ENCODE peak calls at places on chromosomes 7 and 10, in seven cellular contexts. L, E, D, F, B, U and Z are unnamed samples.

GRCh38 chr7:79132844-79133451 is 320.5 kb downstream of the MAGI2 start:
- DNase-seq in L (no peak), E (peak; percentile 43), D (no peak), F (no peak), B (no peak), U (no peak), Z (no peak)

GRCh38 chr7:106614751-106615150 is 46.2 kb downstream of the CCDC71L start:
- DNase-seq in L (no peak), E (no peak), D (no peak), F (no peak), B (no peak), U (no peak), Z (no peak)

GRCh38 chr7:13115157-13115772 is 427.8 kb downstream of the ARL4A start:
- DNase-seq in L (no peak), E (no peak), D (no peak), F (peak; percentile 55), B (no peak), U (peak; percentile 7), Z (no peak)

GRCh38 chr7:11026452-11027359 is 53.0 kb downstream of the PHF14 start:
- DNase-seq in L (no peak), E (no peak), D (no peak), F (no peak), B (no peak), U (no peak), Z (no peak)

GRCh38 chr7:154746551-154746950 is 256.4 kb downstream of the PAXIP1 start:
- DNase-seq in L (no peak), E (no peak), D (no peak), F (no peak), B (no peak), U (no peak), Z (no peak)

GRCh38 chr10:99619090-99619800 is 994 bp downstream of the SLC25A28 start:
- DNase-seq in L (no peak), E (no peak), D (peak; percentile 43), F (peak; percentile 19), B (peak; percentile 39), U (no peak), Z (no peak)

GRCh38 chr10:24513155-24513554 is 210.5 kb downstream of the ARHGAP21 start:
- DNase-seq in L (peak; percentile 34), E (no peak), D (peak; percentile 34), F (peak; percentile 41), B (no peak), U (no peak), Z (no peak)

GRCh38 chr7:94395141-94396041 is 696 bp downstream of the COL1A2 start:
- DNase-seq in L (peak; percentile 36), E (peak; percentile 62), D (peak; percentile 69), F (peak; percentile 94), B (peak; percentile 12), U (peak; percentile 33), Z (no peak)

GRCh38 chr10:13816195-13816926 is 229.6 kb downstream of the PRPF18 start:
- DNase-seq in L (no peak), E (no peak), D (no peak), F (peak; percentile 56), B (no peak), U (peak; percentile 70), Z (no peak)

GRCh38 chr10:96334888-96335526 is 23.8 kb downstream of the OPALIN start:
- DNase-seq in L (no peak), E (peak; percentile 35), D (peak; percentile 48), F (peak; percentile 57), B (no peak), U (peak; percentile 14), Z (no peak)

GRCh38 chr10:89438525-89438924 is 24.2 kb downstream of the IFIT5 start:
- DNase-seq in L (no peak), E (no peak), D (no peak), F (no peak), B (no peak), U (no peak), Z (no peak)

GRCh38 chr7:133529861-133530260 is 277.0 kb downstream of the EXOC4 start:
- DNase-seq in L (no peak), E (no peak), D (no peak), F (no peak), B (no peak), U (no peak), Z (no peak)

GRCh38 chr10:26621889-26622681 is 75.4 kb upstream of the PDSS1 start:
- DNase-seq in L (peak; percentile 60), E (no peak), D (peak; percentile 73), F (peak; percentile 17), B (no peak), U (peak; percentile 16), Z (no peak)

GRCh38 chr10:31926765-31927596 is 1.6 kb downstream of the ARHGAP12 start:
- DNase-seq in L (no peak), E (no peak), D (peak; percentile 9), F (no peak), B (no peak), U (no peak), Z (no peak)

GRCh38 chr10:126536148-126536547 is 134.3 kb downstream of the C10orf90 start:
- DNase-seq in L (no peak), E (no peak), D (no peak), F (peak; percentile 11), B (no peak), U (no peak), Z (no peak)

GRCh38 chr7:157177333-157177993 is 38.7 kb downstream of the UBE3C start:
- DNase-seq in L (no peak), E (no peak), D (no peak), F (no peak), B (no peak), U (no peak), Z (no peak)

GRCh38 chr7:84688671-84689070 is 494.1 kb upstream of the SEMA3A start:
- DNase-seq in L (no peak), E (no peak), D (no peak), F (peak; percentile 74), B (no peak), U (no peak), Z (no peak)

GRCh38 chr7:20064974-20065862 is 152.0 kb downstream of the MACC1 start:
- DNase-seq in L (no peak), E (no peak), D (no peak), F (peak; percentile 49), B (peak; percentile 57), U (no peak), Z (no peak)

GRCh38 chr10:103605359-103606156 is 112.1 kb downstream of the NEURL1 start:
- DNase-seq in L (peak; percentile 77), E (peak; percentile 8), D (peak; percentile 70), F (peak; percentile 73), B (no peak), U (peak; percentile 24), Z (peak; percentile 42)

GRCh38 chr7:123343611-123344010 is 143.8 kb upstream of the SLC13A1 start:
- DNase-seq in L (no peak), E (no peak), D (no peak), F (no peak), B (no peak), U (no peak), Z (no peak)

GRCh38 chr7:150854066-150855000 is 2.0 kb downstream of the AOC1 start:
- DNase-seq in L (no peak), E (no peak), D (no peak), F (no peak), B (no peak), U (no peak), Z (no peak)

GRCh38 chr10:121459279-121459764 is 138.9 kb downstream of the FGFR2 start:
- DNase-seq in L (no peak), E (no peak), D (no peak), F (no peak), B (no peak), U (no peak), Z (no peak)

GRCh38 chr7:42574693-42575084 is 337.2 kb downstream of the C7orf25 start:
- DNase-seq in L (no peak), E (no peak), D (no peak), F (peak; percentile 11), B (no peak), U (no peak), Z (no peak)
- TF ChIP-seq CTCF in L (no peak), E (no peak), D (no peak), F (peak; percentile 26), B (no peak), U (peak; percentile 9), Z (no peak)

GRCh38 chr10:21797537-21797936 is 206.0 kb downstream of the DNAJC1 start:
- DNase-seq in L (no peak), E (no peak), D (no peak), F (no peak), B (no peak), U (no peak), Z (no peak)
- TF ChIP-seq CTCF in L (no peak), E (no peak), D (no peak), F (no peak), B (no peak), U (no peak), Z (no peak)

DNA sequence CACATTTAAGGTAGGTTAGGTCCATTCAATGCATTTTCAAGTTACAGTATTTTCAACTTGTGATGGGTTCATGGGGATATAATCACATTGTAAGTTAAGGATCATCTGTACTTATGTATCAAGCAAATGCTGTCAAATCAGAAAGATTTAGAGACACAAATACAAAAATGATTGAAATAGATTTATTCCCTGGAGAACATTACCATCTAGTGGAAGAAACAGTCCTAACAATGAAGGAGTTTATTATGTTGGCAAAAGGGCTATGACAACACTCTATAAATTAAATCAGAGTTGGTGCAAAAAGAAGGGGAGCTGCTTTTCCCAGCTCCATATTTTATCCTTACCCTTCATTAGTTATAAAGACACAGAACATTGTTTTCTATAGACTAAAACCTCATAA is 69.0 kb downstream of the PRSS58 start:
- DNase-seq in L (no peak), E (no peak), D (peak; percentile 56), F (no peak), B (no peak), U (no peak), Z (no peak)
- TF ChIP-seq CTCF in L (peak; percentile 21), E (peak; percentile 38), D (no peak), F (no peak), B (no peak), U (peak; percentile 51), Z (no peak)

GRCh38 chr10:80530251-80530650 is 7.5 kb upstream of the SH2D4B start:
- DNase-seq in L (no peak), E (no peak), D (peak; percentile 67), F (peak; percentile 55), B (no peak), U (no peak), Z (no peak)
- TF ChIP-seq CTCF in L (no peak), E (no peak), D (peak; percentile 31), F (peak; percentile 39), B (peak; percentile 38), U (peak; percentile 45), Z (no peak)

GRCh38 chr7:81457858-81458522 is 311.9 kb downstream of the HGF start:
- DNase-seq in L (no peak), E (no peak), D (peak; percentile 30), F (peak; percentile 66), B (no peak), U (no peak), Z (no peak)
- TF ChIP-seq CTCF in L (no peak), E (peak; percentile 48), D (no peak), F (peak; percentile 60), B (no peak), U (peak; percentile 56), Z (no peak)